ENCODE peak calls at places on chromosomes 7 and 10, in seven cellular contexts. One of them, this sample, is unnamed.

GRCh38 chr10:4195214-4195613 is 410.2 kb upstream of the KLF6 start:
- DNase-seq in activated CD8-positive, alpha-beta memory T cell treated with anti-CD3 and anti-CD28 coated beads for 4 hours: no peak
- DNase-seq in AG08396: peak; percentile 34
- DNase-seq in hepatic stellate cell: peak; percentile 34
- DNase-seq in neural crest cell: no peak
- DNase-seq in RWPE1: peak; percentile 86
- DNase-seq in ACHN: peak; percentile 2
- DNase-seq in this sample: no peak

GRCh38 chr7:116785851-116786250 is 76.5 kb upstream of the CAPZA2 start:
- DNase-seq in activated CD8-positive, alpha-beta memory T cell treated with anti-CD3 and anti-CD28 coated beads for 4 hours: no peak
- DNase-seq in AG08396: no peak
- DNase-seq in hepatic stellate cell: no peak
- DNase-seq in neural crest cell: no peak
- DNase-seq in RWPE1: no peak
- DNase-seq in ACHN: no peak
- DNase-seq in this sample: no peak

GRCh38 chr7:54961391-54961790 is 57.4 kb upstream of the EGFR start:
- DNase-seq in activated CD8-positive, alpha-beta memory T cell treated with anti-CD3 and anti-CD28 coated beads for 4 hours: no peak
- DNase-seq in AG08396: no peak
- DNase-seq in hepatic stellate cell: no peak
- DNase-seq in neural crest cell: no peak
- DNase-seq in RWPE1: peak; percentile 66
- DNase-seq in ACHN: no peak
- DNase-seq in this sample: no peak

GRCh38 chr10:31207636-31208035 is 111.4 kb upstream of the ZEB1 start:
- DNase-seq in activated CD8-positive, alpha-beta memory T cell treated with anti-CD3 and anti-CD28 coated beads for 4 hours: no peak
- DNase-seq in AG08396: no peak
- DNase-seq in hepatic stellate cell: no peak
- DNase-seq in neural crest cell: no peak
- DNase-seq in RWPE1: no peak
- DNase-seq in ACHN: no peak
- DNase-seq in this sample: no peak

GRCh38 chr10:99760321-99760720 is 22.1 kb upstream of the ABCC2 start:
- DNase-seq in activated CD8-positive, alpha-beta memory T cell treated with anti-CD3 and anti-CD28 coated beads for 4 hours: no peak
- DNase-seq in AG08396: no peak
- DNase-seq in hepatic stellate cell: no peak
- DNase-seq in neural crest cell: no peak
- DNase-seq in RWPE1: no peak
- DNase-seq in ACHN: no peak
- DNase-seq in this sample: no peak

GRCh38 chr10:31847518-31847917 is 81.1 kb downstream of the ARHGAP12 start:
- DNase-seq in activated CD8-positive, alpha-beta memory T cell treated with anti-CD3 and anti-CD28 coated beads for 4 hours: no peak
- DNase-seq in AG08396: no peak
- DNase-seq in hepatic stellate cell: no peak
- DNase-seq in neural crest cell: no peak
- DNase-seq in RWPE1: no peak
- DNase-seq in ACHN: no peak
- DNase-seq in this sample: no peak

GRCh38 chr7:135959655-135960363 is 17.4 kb downstream of the MTPN start:
- DNase-seq in activated CD8-positive, alpha-beta memory T cell treated with anti-CD3 and anti-CD28 coated beads for 4 hours: no peak
- DNase-seq in AG08396: no peak
- DNase-seq in hepatic stellate cell: no peak
- DNase-seq in neural crest cell: no peak
- DNase-seq in RWPE1: no peak
- DNase-seq in ACHN: no peak
- DNase-seq in this sample: no peak

GRCh38 chr7:111413796-111414195 is 148.5 kb downstream of the IMMP2L start:
- DNase-seq in activated CD8-positive, alpha-beta memory T cell treated with anti-CD3 and anti-CD28 coated beads for 4 hours: no peak
- DNase-seq in AG08396: no peak
- DNase-seq in hepatic stellate cell: no peak
- DNase-seq in neural crest cell: no peak
- DNase-seq in RWPE1: no peak
- DNase-seq in ACHN: no peak
- DNase-seq in this sample: peak; percentile 86

GRCh38 chr7:41916450-41916927 is 213.6 kb upstream of the INHBA start:
- DNase-seq in activated CD8-positive, alpha-beta memory T cell treated with anti-CD3 and anti-CD28 coated beads for 4 hours: no peak
- DNase-seq in AG08396: peak; percentile 75
- DNase-seq in hepatic stellate cell: peak; percentile 41
- DNase-seq in neural crest cell: no peak
- DNase-seq in RWPE1: peak; percentile 90
- DNase-seq in ACHN: peak; percentile 100
- DNase-seq in this sample: no peak

GRCh38 chr7:120190566-120190965 is 82.4 kb upstream of the KCND2 start:
- DNase-seq in activated CD8-positive, alpha-beta memory T cell treated with anti-CD3 and anti-CD28 coated beads for 4 hours: no peak
- DNase-seq in AG08396: no peak
- DNase-seq in hepatic stellate cell: no peak
- DNase-seq in neural crest cell: no peak
- DNase-seq in RWPE1: no peak
- DNase-seq in ACHN: no peak
- DNase-seq in this sample: peak; percentile 47

GRCh38 chr10:61272781-61273180 is 180.4 kb downstream of the TMEM26 start:
- DNase-seq in activated CD8-positive, alpha-beta memory T cell treated with anti-CD3 and anti-CD28 coated beads for 4 hours: no peak
- DNase-seq in AG08396: no peak
- DNase-seq in hepatic stellate cell: no peak
- DNase-seq in neural crest cell: no peak
- DNase-seq in RWPE1: no peak
- DNase-seq in ACHN: no peak
- DNase-seq in this sample: no peak

GRCh38 chr7:101940830-101941229 is 123.4 kb downstream of the CUX1 start:
- DNase-seq in activated CD8-positive, alpha-beta memory T cell treated with anti-CD3 and anti-CD28 coated beads for 4 hours: no peak
- DNase-seq in AG08396: no peak
- DNase-seq in hepatic stellate cell: no peak
- DNase-seq in neural crest cell: no peak
- DNase-seq in RWPE1: no peak
- DNase-seq in ACHN: no peak
- DNase-seq in this sample: peak; percentile 91

GRCh38 chr7:155545348-155545747 is 1.0 kb downstream of the CNPY1 start:
- DNase-seq in activated CD8-positive, alpha-beta memory T cell treated with anti-CD3 and anti-CD28 coated beads for 4 hours: no peak
- DNase-seq in AG08396: no peak
- DNase-seq in hepatic stellate cell: no peak
- DNase-seq in neural crest cell: no peak
- DNase-seq in RWPE1: no peak
- DNase-seq in ACHN: peak; percentile 16
- DNase-seq in this sample: peak; percentile 39

GRCh38 chr10:70505908-70506307 is 27.3 kb downstream of the PALD1 start:
- DNase-seq in activated CD8-positive, alpha-beta memory T cell treated with anti-CD3 and anti-CD28 coated beads for 4 hours: no peak
- DNase-seq in AG08396: no peak
- DNase-seq in hepatic stellate cell: no peak
- DNase-seq in neural crest cell: no peak
- DNase-seq in RWPE1: no peak
- DNase-seq in ACHN: no peak
- DNase-seq in this sample: no peak

GRCh38 chr7:36037121-36037662 is 115.9 kb upstream of the EEPD1 start:
- DNase-seq in activated CD8-positive, alpha-beta memory T cell treated with anti-CD3 and anti-CD28 coated beads for 4 hours: no peak
- DNase-seq in AG08396: peak; percentile 29
- DNase-seq in hepatic stellate cell: peak; percentile 62
- DNase-seq in neural crest cell: peak; percentile 9
- DNase-seq in RWPE1: peak; percentile 79
- DNase-seq in ACHN: no peak
- DNase-seq in this sample: peak; percentile 13

GRCh38 chr10:76428541-76429330 is 997.3 kb downstream of the LRMDA start:
- DNase-seq in activated CD8-positive, alpha-beta memory T cell treated with anti-CD3 and anti-CD28 coated beads for 4 hours: no peak
- DNase-seq in AG08396: peak; percentile 73
- DNase-seq in hepatic stellate cell: peak; percentile 61
- DNase-seq in neural crest cell: no peak
- DNase-seq in RWPE1: peak; percentile 63
- DNase-seq in ACHN: peak; percentile 78
- DNase-seq in this sample: peak; percentile 18

GRCh38 chr7:65812281-65812680 is 60.6 kb upstream of the VKORC1L1 start:
- DNase-seq in activated CD8-positive, alpha-beta memory T cell treated with anti-CD3 and anti-CD28 coated beads for 4 hours: no peak
- DNase-seq in AG08396: no peak
- DNase-seq in hepatic stellate cell: no peak
- DNase-seq in neural crest cell: no peak
- DNase-seq in RWPE1: no peak
- DNase-seq in ACHN: no peak
- DNase-seq in this sample: no peak

GRCh38 chr7:107390921-107391320 is 78.9 kb upstream of the GPR22 start:
- DNase-seq in activated CD8-positive, alpha-beta memory T cell treated with anti-CD3 and anti-CD28 coated beads for 4 hours: no peak
- DNase-seq in AG08396: no peak
- DNase-seq in hepatic stellate cell: no peak
- DNase-seq in neural crest cell: no peak
- DNase-seq in RWPE1: no peak
- DNase-seq in ACHN: no peak
- DNase-seq in this sample: peak; percentile 26

GRCh38 chr7:150784120-150784736 is 15.9 kb downstream of the TMEM176B start:
- DNase-seq in activated CD8-positive, alpha-beta memory T cell treated with anti-CD3 and anti-CD28 coated beads for 4 hours: no peak
- DNase-seq in AG08396: no peak
- DNase-seq in hepatic stellate cell: no peak
- DNase-seq in neural crest cell: no peak
- DNase-seq in RWPE1: no peak
- DNase-seq in ACHN: no peak
- DNase-seq in this sample: no peak

GRCh38 chr7:57343901-57344622 is 105.9 kb upstream of the ZNF716 start:
- DNase-seq in activated CD8-positive, alpha-beta memory T cell treated with anti-CD3 and anti-CD28 coated beads for 4 hours: no peak
- DNase-seq in AG08396: no peak
- DNase-seq in hepatic stellate cell: no peak
- DNase-seq in neural crest cell: no peak
- DNase-seq in RWPE1: no peak
- DNase-seq in ACHN: no peak
- DNase-seq in this sample: no peak

GRCh38 chr7:47893238-47893637 is 55.0 kb downstream of the PKD1L1 start:
- DNase-seq in activated CD8-positive, alpha-beta memory T cell treated with anti-CD3 and anti-CD28 coated beads for 4 hours: no peak
- DNase-seq in AG08396: no peak
- DNase-seq in hepatic stellate cell: no peak
- DNase-seq in neural crest cell: no peak
- DNase-seq in RWPE1: no peak
- DNase-seq in ACHN: peak; percentile 19
- DNase-seq in this sample: peak; percentile 80

GRCh38 chr10:110357252-110357780 is 52.6 kb upstream of the SMNDC1 start:
- DNase-seq in activated CD8-positive, alpha-beta memory T cell treated with anti-CD3 and anti-CD28 coated beads for 4 hours: peak; percentile 53
- DNase-seq in AG08396: peak; percentile 85
- DNase-seq in hepatic stellate cell: peak; percentile 93
- DNase-seq in neural crest cell: no peak
- DNase-seq in RWPE1: peak; percentile 67
- DNase-seq in ACHN: peak; percentile 33
- DNase-seq in this sample: no peak

GRCh38 chr7:74173074-74173473 is 1.1 kb upstream of the EIF4H start:
- DNase-seq in activated CD8-positive, alpha-beta memory T cell treated with anti-CD3 and anti-CD28 coated beads for 4 hours: no peak
- DNase-seq in AG08396: no peak
- DNase-seq in hepatic stellate cell: no peak
- DNase-seq in neural crest cell: no peak
- DNase-seq in RWPE1: no peak
- DNase-seq in ACHN: no peak
- DNase-seq in this sample: peak; percentile 46

GRCh38 chr7:102040569-102040968 is 223.1 kb downstream of the CUX1 start:
- DNase-seq in activated CD8-positive, alpha-beta memory T cell treated with anti-CD3 and anti-CD28 coated beads for 4 hours: no peak
- DNase-seq in AG08396: no peak
- DNase-seq in hepatic stellate cell: no peak
- DNase-seq in neural crest cell: no peak
- DNase-seq in RWPE1: no peak
- DNase-seq in ACHN: no peak
- DNase-seq in this sample: no peak

GRCh38 chr7:99531354-99531765 is 20.6 kb downstream of the FAM200A start:
- DNase-seq in activated CD8-positive, alpha-beta memory T cell treated with anti-CD3 and anti-CD28 coated beads for 4 hours: no peak
- DNase-seq in AG08396: no peak
- DNase-seq in hepatic stellate cell: no peak
- DNase-seq in neural crest cell: no peak
- DNase-seq in RWPE1: no peak
- DNase-seq in ACHN: peak; percentile 42
- DNase-seq in this sample: peak; percentile 26

GRCh38 chr7:105920766-105921165 is 42.3 kb upstream of the CDHR3 start:
- DNase-seq in activated CD8-positive, alpha-beta memory T cell treated with anti-CD3 and anti-CD28 coated beads for 4 hours: no peak
- DNase-seq in AG08396: peak; percentile 27
- DNase-seq in hepatic stellate cell: no peak
- DNase-seq in neural crest cell: no peak
- DNase-seq in RWPE1: no peak
- DNase-seq in ACHN: peak; percentile 17
- DNase-seq in this sample: no peak

GRCh38 chr10:7797582-7797981 is 9.6 kb downstream of the ATP5F1C start:
- DNase-seq in activated CD8-positive, alpha-beta memory T cell treated with anti-CD3 and anti-CD28 coated beads for 4 hours: no peak
- DNase-seq in AG08396: peak; percentile 85
- DNase-seq in hepatic stellate cell: peak; percentile 89
- DNase-seq in neural crest cell: no peak
- DNase-seq in RWPE1: peak; percentile 69
- DNase-seq in ACHN: peak; percentile 85
- DNase-seq in this sample: no peak

GRCh38 chr10:79293841-79294705 is 53.2 kb upstream of the PPIF start:
- DNase-seq in activated CD8-positive, alpha-beta memory T cell treated with anti-CD3 and anti-CD28 coated beads for 4 hours: no peak
- DNase-seq in AG08396: peak; percentile 81
- DNase-seq in hepatic stellate cell: peak; percentile 75
- DNase-seq in neural crest cell: no peak
- DNase-seq in RWPE1: peak; percentile 78
- DNase-seq in ACHN: peak; percentile 45
- DNase-seq in this sample: no peak

GRCh38 chr10:11162828-11163599 is 145.3 kb downstream of the CELF2 start:
- DNase-seq in activated CD8-positive, alpha-beta memory T cell treated with anti-CD3 and anti-CD28 coated beads for 4 hours: peak; percentile 64
- DNase-seq in AG08396: no peak
- DNase-seq in hepatic stellate cell: no peak
- DNase-seq in neural crest cell: no peak
- DNase-seq in RWPE1: no peak
- DNase-seq in ACHN: no peak
- DNase-seq in this sample: no peak

GRCh38 chr7:101328159-101328558 is 6.5 kb upstream of the IFT22 start:
- DNase-seq in activated CD8-positive, alpha-beta memory T cell treated with anti-CD3 and anti-CD28 coated beads for 4 hours: no peak
- DNase-seq in AG08396: no peak
- DNase-seq in hepatic stellate cell: no peak
- DNase-seq in neural crest cell: no peak
- DNase-seq in RWPE1: no peak
- DNase-seq in ACHN: no peak
- DNase-seq in this sample: no peak

GRCh38 chr7:93178213-93178612 is 30.0 kb upstream of the SAMD9L start:
- DNase-seq in activated CD8-positive, alpha-beta memory T cell treated with anti-CD3 and anti-CD28 coated beads for 4 hours: no peak
- DNase-seq in AG08396: peak; percentile 4
- DNase-seq in hepatic stellate cell: peak; percentile 2
- DNase-seq in neural crest cell: no peak
- DNase-seq in RWPE1: peak; percentile 32
- DNase-seq in ACHN: peak; percentile 36
- DNase-seq in this sample: peak; percentile 17

GRCh38 chr7:99365318-99366141 is 9.0 kb upstream of the ARPC1B start:
- DNase-seq in activated CD8-positive, alpha-beta memory T cell treated with anti-CD3 and anti-CD28 coated beads for 4 hours: peak; percentile 39
- DNase-seq in AG08396: no peak
- DNase-seq in hepatic stellate cell: no peak
- DNase-seq in neural crest cell: no peak
- DNase-seq in RWPE1: peak; percentile 63
- DNase-seq in ACHN: peak; percentile 63
- DNase-seq in this sample: peak; percentile 66

GRCh38 chr10:98259606-98260319 is 8.2 kb downstream of the LOXL4 start:
- DNase-seq in activated CD8-positive, alpha-beta memory T cell treated with anti-CD3 and anti-CD28 coated beads for 4 hours: no peak
- DNase-seq in AG08396: no peak
- DNase-seq in hepatic stellate cell: no peak
- DNase-seq in neural crest cell: no peak
- DNase-seq in RWPE1: no peak
- DNase-seq in ACHN: no peak
- DNase-seq in this sample: no peak

GRCh38 chr10:124005091-124005490 is 88.3 kb downstream of the CHST15 start:
- DNase-seq in activated CD8-positive, alpha-beta memory T cell treated with anti-CD3 and anti-CD28 coated beads for 4 hours: no peak
- DNase-seq in AG08396: no peak
- DNase-seq in hepatic stellate cell: no peak
- DNase-seq in neural crest cell: no peak
- DNase-seq in RWPE1: no peak
- DNase-seq in ACHN: no peak
- DNase-seq in this sample: no peak

GRCh38 chr7:44797329-44798258 is 1.1 kb downstream of the PPIA start:
- DNase-seq in activated CD8-positive, alpha-beta memory T cell treated with anti-CD3 and anti-CD28 coated beads for 4 hours: peak; percentile 73
- DNase-seq in AG08396: peak; percentile 86
- DNase-seq in hepatic stellate cell: peak; percentile 89
- DNase-seq in neural crest cell: peak; percentile 59
- DNase-seq in RWPE1: peak; percentile 82
- DNase-seq in ACHN: peak; percentile 93
- DNase-seq in this sample: peak; percentile 82

GRCh38 chr10:98377001-98377400 is 38.0 kb downstream of the PYROXD2 start:
- DNase-seq in activated CD8-positive, alpha-beta memory T cell treated with anti-CD3 and anti-CD28 coated beads for 4 hours: no peak
- DNase-seq in AG08396: no peak
- DNase-seq in hepatic stellate cell: no peak
- DNase-seq in neural crest cell: no peak
- DNase-seq in RWPE1: no peak
- DNase-seq in ACHN: no peak
- DNase-seq in this sample: no peak

GRCh38 chr10:61900829-61901783 is at the start of gene ARID5B:
- DNase-seq in activated CD8-positive, alpha-beta memory T cell treated with anti-CD3 and anti-CD28 coated beads for 4 hours: no peak
- DNase-seq in AG08396: peak; percentile 71
- DNase-seq in hepatic stellate cell: peak; percentile 70
- DNase-seq in neural crest cell: peak; percentile 34
- DNase-seq in RWPE1: peak; percentile 71
- DNase-seq in ACHN: peak; percentile 79
- DNase-seq in this sample: peak; percentile 84

GRCh38 chr7:80410081-80410480 is 101.8 kb downstream of the GNAT3 start:
- DNase-seq in activated CD8-positive, alpha-beta memory T cell treated with anti-CD3 and anti-CD28 coated beads for 4 hours: no peak
- DNase-seq in AG08396: peak; percentile 14
- DNase-seq in hepatic stellate cell: no peak
- DNase-seq in neural crest cell: no peak
- DNase-seq in RWPE1: peak; percentile 4
- DNase-seq in ACHN: no peak
- DNase-seq in this sample: no peak